ENCODE peak calls at places on chromosomes 13 and 19, in ten cellular contexts. G is uterus, N is fibroblast of mammary gland, O is neural crest cell, H is B cell, F is PC-9, K is A549, M is right atrium auricular region, U is left ventricle myocardium inferior, B is fibroblast of lung. A is an unnamed sample.

GRCh38 chr13:105338044-105338443 is 1197.4 kb downstream of the EFNB2 start:
- DNase-seq in O (no peak), G (no peak), N (no peak), H (no peak), F (no peak), B (peak; percentile 21), M (no peak), U (no peak), K (no peak), A (no peak)

GRCh38 chr13:67440240-67440639 is 210.1 kb upstream of the PCDH9 start:
- DNase-seq in O (no peak), K (no peak), G (no peak), H (no peak), U (no peak), M (no peak), F (no peak), B (no peak), N (no peak), A (no peak)

GRCh38 chr13:114063545-114064515 is 68.6 kb downstream of the RASA3 start:
- DNase-seq in F (no peak), O (no peak), H (no peak), G (peak; percentile 75), N (peak; percentile 81), U (peak; percentile 63), K (peak; percentile 60), M (peak; percentile 85), B (peak; percentile 72), A (no peak)

GRCh38 chr19:17999685-18000479 is 8.1 kb upstream of the ARRDC2 start:
- DNase-seq in M (no peak), B (no peak), K (no peak), G (no peak), N (no peak), F (no peak), O (no peak), H (no peak), U (no peak), A (no peak)

GRCh38 chr13:47903836-47904235 is 97.2 kb downstream of the SUCLA2 start:
- DNase-seq in B (peak; percentile 84), M (no peak), G (no peak), O (no peak), U (no peak), K (no peak), H (no peak), F (peak; percentile 42), N (peak; percentile 81), A (peak; percentile 12)

GRCh38 chr19:35248310-35249145 is at the start of gene LSR:
- DNase-seq in U (no peak), N (no peak), O (no peak), H (peak; percentile 86), F (peak; percentile 84), K (peak; percentile 61), B (no peak), M (peak; percentile 56), G (no peak), A (peak; percentile 97)

GRCh38 chr19:44807162-44807561 is 1.7 kb upstream of the BCAM start:
- DNase-seq in N (no peak), M (no peak), B (no peak), K (peak; percentile 83), O (no peak), G (no peak), U (no peak), F (peak; percentile 66), H (no peak), A (peak; percentile 22)

GRCh38 chr13:97043302-97043701 is 49.0 kb upstream of the OXGR1 start:
- DNase-seq in H (no peak), G (no peak), K (no peak), B (peak; percentile 87), M (no peak), N (peak; percentile 96), O (no peak), F (no peak), U (no peak), A (no peak)

DNA sequence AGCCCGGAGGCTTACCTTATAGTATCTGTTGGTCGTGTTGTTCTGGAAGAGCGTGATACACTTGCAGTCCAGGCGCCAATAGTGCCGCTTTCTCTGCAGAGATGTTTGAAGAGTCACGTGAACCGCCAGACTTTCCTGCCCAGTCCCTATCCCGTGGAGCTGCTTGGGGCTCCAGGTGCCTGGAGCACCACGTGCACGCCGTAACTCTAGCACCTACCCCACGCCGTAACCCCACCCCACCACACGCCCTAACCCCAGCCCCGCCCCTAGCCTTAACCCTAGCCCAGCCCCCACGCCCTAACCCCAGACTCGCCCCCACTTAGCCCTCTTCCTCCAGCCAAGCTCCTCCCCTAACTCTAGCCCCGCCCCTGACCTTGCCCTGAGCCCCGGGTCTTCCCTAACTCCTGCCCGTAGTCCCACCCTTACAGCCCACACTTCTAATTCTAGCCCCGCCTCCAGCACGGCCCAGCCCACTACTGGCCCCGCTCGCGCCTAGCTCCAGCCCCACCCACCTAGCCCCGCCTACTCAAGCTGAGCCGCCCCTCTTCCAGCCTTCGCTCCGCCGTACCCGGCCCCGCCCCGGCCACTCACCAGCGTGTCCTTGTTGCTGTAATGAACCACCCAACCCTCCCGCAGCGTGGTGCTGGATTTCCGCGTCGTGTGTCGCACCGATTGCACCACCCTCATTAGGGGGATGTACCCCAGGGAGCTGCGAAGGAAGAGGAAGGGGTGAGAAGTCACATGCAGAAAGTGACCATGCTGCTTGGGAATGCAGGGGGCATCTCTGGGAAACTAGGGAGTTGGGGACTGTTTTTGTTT is 19.6 kb downstream of the PRKD2 start:
- DNase-seq in N (peak; percentile 72), H (peak; percentile 21), M (peak; percentile 86), G (peak; percentile 89), O (peak; percentile 84), U (peak; percentile 89), K (peak; percentile 84), B (peak; percentile 71), F (no peak), A (no peak)
- TF ChIP-seq CTCF in N (no peak), H (no peak), M (no peak), G (no peak), O (no peak), U (no peak), K (no peak), B (no peak), F (no peak), A (no peak)

GRCh38 chr19:23437901-23438300 is 42.6 kb upstream of the ZNF91 start:
- DNase-seq in B (no peak), U (no peak), F (no peak), H (no peak), G (no peak), K (no peak), O (no peak), M (no peak), N (no peak), A (no peak)

GRCh38 chr19:23440791-23441190 is 45.5 kb upstream of the ZNF91 start:
- DNase-seq in M (no peak), N (no peak), F (no peak), H (peak; percentile 7), K (peak; percentile 36), G (no peak), O (no peak), U (no peak), B (no peak), A (no peak)

GRCh38 chr19:23436944-23437343 is 41.7 kb upstream of the ZNF91 start:
- DNase-seq in H (no peak), M (no peak), F (no peak), O (no peak), B (no peak), K (peak; percentile 37), U (no peak), G (no peak), N (peak; percentile 2), A (no peak)

GRCh38 chr19:23439623-23440022 is 44.4 kb upstream of the ZNF91 start:
- DNase-seq in N (peak; percentile 7), F (no peak), H (no peak), M (no peak), O (no peak), G (no peak), K (peak; percentile 40), U (no peak), B (no peak), A (no peak)

DNA sequence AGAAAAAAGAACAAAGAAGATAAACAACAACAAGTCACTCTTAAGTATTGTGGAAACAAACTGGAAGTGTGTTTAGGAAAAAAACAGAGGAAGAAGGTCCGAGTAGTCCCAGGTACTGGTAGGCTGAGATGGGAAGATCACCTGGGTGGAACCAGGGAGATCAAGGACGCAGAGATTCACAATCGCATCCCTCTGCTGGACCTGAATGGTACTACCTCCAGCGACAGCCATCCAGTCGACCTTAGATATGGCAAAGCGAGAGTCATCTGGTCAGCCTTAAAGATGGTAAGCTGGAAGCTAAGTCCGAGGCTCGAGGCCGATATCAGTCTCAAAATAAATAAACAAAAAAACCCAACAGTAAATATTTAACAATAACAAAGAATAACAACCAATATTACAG is 44.9 kb upstream of the ZNF91 start:
- DNase-seq in U (no peak), O (no peak), K (peak; percentile 45), N (no peak), M (no peak), H (no peak), F (no peak), B (no peak), G (no peak), A (no peak)
- TF ChIP-seq CTCF in U (no peak), O (no peak), K (no peak), N (peak; percentile 15), M (no peak), H (no peak), F (no peak), B (no peak), G (no peak), A (no peak)

DNA sequence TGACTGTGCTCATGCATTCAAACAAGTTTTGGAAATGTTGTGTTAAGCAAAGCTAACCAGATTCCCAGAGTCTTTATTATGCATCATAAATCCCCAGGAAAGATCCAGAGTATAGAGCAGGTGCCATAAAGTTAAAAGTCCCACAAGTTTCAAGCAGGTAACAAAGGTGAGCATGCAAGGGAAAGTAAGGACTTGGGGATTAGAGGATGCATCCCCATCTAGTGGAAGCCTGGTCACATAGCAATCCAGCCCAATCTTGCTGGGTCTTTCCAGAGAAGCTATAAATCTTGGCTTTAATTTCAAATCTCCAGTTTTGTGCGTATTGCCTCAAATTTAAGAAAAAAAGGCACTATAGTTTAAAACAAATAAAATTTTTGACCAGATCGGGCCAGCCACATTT is 72.7 kb downstream of the ZNF254 start:
- DNase-seq in H (no peak), F (peak; percentile 43), B (peak; percentile 3), K (peak; percentile 35), U (no peak), G (no peak), M (no peak), N (peak; percentile 11), O (no peak), A (no peak)
- TF ChIP-seq CTCF in H (no peak), F (peak; percentile 71), B (peak; percentile 35), K (no peak), U (peak; percentile 44), G (no peak), M (peak; percentile 46), N (peak; percentile 37), O (peak; percentile 56), A (peak; percentile 42)

DNA sequence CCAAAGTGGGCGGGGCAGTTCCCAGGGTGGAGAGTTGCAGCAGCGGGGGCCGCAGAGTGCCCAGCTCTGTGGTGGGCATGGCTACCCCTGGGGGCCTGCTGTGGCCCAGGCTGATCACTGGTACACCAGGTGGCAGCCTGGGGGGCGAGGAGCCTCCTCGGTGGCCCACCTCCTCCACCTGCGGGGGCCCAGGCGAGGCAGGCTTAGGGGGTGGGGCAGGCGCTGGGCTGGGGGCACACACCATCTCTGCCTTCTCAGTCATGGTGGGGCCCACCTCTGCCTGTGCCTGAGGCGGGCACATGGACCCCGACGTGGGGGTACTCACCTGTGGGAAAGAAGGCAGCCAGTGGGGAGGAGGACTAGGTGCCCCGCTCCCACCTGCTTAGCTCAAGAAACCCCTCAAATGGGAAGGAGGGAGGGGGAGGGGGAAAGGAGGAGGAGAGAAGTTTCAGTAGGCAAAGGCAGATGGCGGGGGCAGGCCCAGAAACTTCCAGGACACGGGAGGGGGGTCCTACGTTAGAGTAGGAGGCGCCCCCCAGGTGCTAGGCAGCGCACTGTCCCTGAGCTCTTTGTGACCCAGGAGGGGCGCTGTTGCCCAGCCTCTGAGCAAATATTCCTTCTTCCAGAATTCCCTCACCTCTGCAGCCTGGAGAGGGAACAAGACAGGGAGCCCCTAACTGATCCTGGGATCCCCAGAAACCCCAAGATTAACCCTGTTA is 1.6 kb downstream of the LYL1 start:
- DNase-seq in U (no peak), K (peak; percentile 24), F (no peak), M (no peak), B (no peak), H (peak; percentile 52), G (peak; percentile 43), O (no peak), N (no peak), A (no peak)
- TF ChIP-seq CTCF in U (peak; percentile 39), K (no peak), F (peak; percentile 57), M (peak; percentile 38), B (no peak), H (peak; percentile 46), G (peak; percentile 14), O (peak; percentile 19), N (peak; percentile 24), A (peak; percentile 47)